ENCODE peak calls at places on chromosomes 11 and 22, in six cellular contexts. B is right atrium auricular region; A is upper lobe of left lung; E is tibial artery; N is CD4-positive, alpha-beta T cell; K is left lung. R is an unnamed sample.

GRCh38 chr11:118908931-118909618 is 16.7 kb downstream of the BCL9L start:
- DNase-seq in B (no peak), A (peak), K (peak), E (peak), N (peak), R (no peak)

GRCh38 chr22:48765595-48765994 is 1062.1 kb downstream of the BRD1 start:
- DNase-seq in E (no peak), N (no peak), B (peak), K (peak), A (peak), R (no peak)

GRCh38 chr11:11010624-11011127 is 152.8 kb upstream of the ZBED5 start:
- DNase-seq in E (peak), B (peak), K (no peak), N (no peak), A (peak), R (no peak)

GRCh38 chr11:86152006-86152862 is 83.3 kb upstream of the PICALM start:
- DNase-seq in E (no peak), N (no peak), A (no peak), B (no peak), K (no peak), R (no peak)

GRCh38 chr11:103532133-103532788 is 423.0 kb downstream of the DYNC2H1 start:
- DNase-seq in A (no peak), B (no peak), K (no peak), E (no peak), N (no peak), R (no peak)

GRCh38 chr11:114307524-114308203 is 11.5 kb downstream of the NNMT start:
- DNase-seq in A (peak), E (peak), B (peak), K (no peak), N (no peak), R (no peak)

GRCh38 chr11:129960216-129961214 is 42.1 kb downstream of the PRDM10 start:
- DNase-seq in N (no peak), B (no peak), A (no peak), K (no peak), E (no peak), R (no peak)

GRCh38 chr11:118820412-118821357 is 29.7 kb upstream of the DDX6 start:
- DNase-seq in B (peak), A (peak), N (no peak), K (peak), E (peak), R (no peak)

GRCh38 chr11:565921-566509 is 5.2 kb downstream of the RASSF7 start:
- DNase-seq in B (no peak), E (no peak), K (peak), N (no peak), A (no peak), R (no peak)

GRCh38 chr22:48065852-48066251 is 1303.4 kb downstream of the TBC1D22A start:
- DNase-seq in K (no peak), B (no peak), E (no peak), N (no peak), A (no peak), R (no peak)

GRCh38 chr11:69637601-69637955 is 3.4 kb upstream of the CCND1 start:
- DNase-seq in A (no peak), B (no peak), K (peak), E (no peak), N (no peak), R (no peak)

GRCh38 chr22:25797891-25798290 is 55.9 kb downstream of the MYO18B start:
- DNase-seq in A (no peak), E (no peak), K (no peak), N (no peak), B (no peak), R (no peak)

GRCh38 chr22:49358041-49358440 is 469.6 kb downstream of the BRD1 start:
- DNase-seq in N (no peak), B (no peak), E (no peak), K (no peak), A (no peak), R (no peak)

GRCh38 chr11:119584193-119585037 is 144.6 kb downstream of the NECTIN1 start:
- DNase-seq in E (peak), B (no peak), N (no peak), K (peak), A (no peak), R (no peak)

GRCh38 chr11:69073445-69073844 is 24.7 kb downstream of the TPCN2 start:
- DNase-seq in B (no peak), A (no peak), N (no peak), K (no peak), E (no peak), R (no peak)

GRCh38 chr22:41302016-41302767 is 867 bp downstream of the ZC3H7B start:
- DNase-seq in B (no peak), K (peak), N (peak), E (no peak), A (no peak), R (no peak)

GRCh38 chr22:24232124-24232523 is 12.8 kb downstream of the GGT5 start:
- DNase-seq in E (no peak), B (no peak), K (no peak), N (no peak), A (no peak), R (no peak)

GRCh38 chr11:12827929-12828812 is 153.9 kb downstream of the TEAD1 start:
- DNase-seq in B (no peak), A (peak), E (no peak), N (no peak), K (no peak), R (no peak)

GRCh38 chr22:28051787-28052356 is 132.8 kb upstream of the PITPNB start:
- DNase-seq in E (peak), K (no peak), A (peak), N (peak), B (peak), R (no peak)

GRCh38 chr11:135036488-135037297 is 624.7 kb upstream of the B3GAT1 start:
- DNase-seq in A (no peak), K (no peak), E (no peak), N (no peak), B (no peak), R (no peak)

GRCh38 chr11:28860898-28861297 is 752.7 kb downstream of the METTL15 start:
- DNase-seq in N (no peak), E (no peak), A (no peak), B (no peak), K (no peak), R (no peak)

GRCh38 chr22:32307617-32308016 is 50.0 kb upstream of the RFPL3 start:
- DNase-seq in E (no peak), N (no peak), K (no peak), B (no peak), A (no peak), R (no peak)

GRCh38 chr11:2591805-2592204 is 108.0 kb downstream of the KCNQ1OT1 start:
- DNase-seq in N (no peak), A (no peak), E (no peak), B (no peak), K (peak), R (peak)

GRCh38 chr11:91421586-91421985 is 803.0 kb upstream of the FAT3 start:
- DNase-seq in A (no peak), E (no peak), K (no peak), B (no peak), N (no peak), R (no peak)

DNA sequence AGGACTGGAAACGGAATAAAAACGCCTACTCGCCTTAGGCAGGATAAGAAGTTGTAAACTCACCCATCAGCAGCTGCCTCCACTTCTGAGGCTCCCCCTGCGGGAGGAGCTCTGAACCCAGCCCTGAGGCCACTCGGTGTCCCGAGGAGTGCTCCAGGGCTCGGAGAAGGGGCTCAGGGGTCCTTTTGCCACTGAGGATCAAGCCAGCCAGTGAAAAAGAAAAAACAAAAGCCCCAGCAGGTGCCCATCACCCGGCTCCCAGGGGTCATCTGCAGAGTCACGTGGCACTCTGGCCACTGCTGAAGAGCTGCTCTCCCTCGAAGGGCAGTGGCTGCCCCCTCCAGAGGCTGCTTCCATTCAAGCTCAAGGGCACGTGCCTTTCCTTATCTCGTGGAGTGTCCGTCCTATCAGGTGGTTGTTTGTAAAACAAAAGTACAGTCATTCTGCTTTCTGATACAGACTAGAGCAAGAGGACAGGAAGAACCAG is 29.0 kb downstream of the NUP50 start:
- DNase-seq in N (no peak), A (peak), E (no peak), B (no peak), K (peak), R (no peak)
- TF ChIP-seq CTCF in N (no peak), A (no peak), E (no peak), B (no peak), K (no peak), R (no peak)

GRCh38 chr22:37319469-37319868 is 37.2 kb downstream of the CYTH4 start:
- DNase-seq in E (no peak), K (no peak), B (no peak), A (no peak), N (no peak), R (no peak)

GRCh38 chr22:37316875-37317371 is 34.6 kb downstream of the CYTH4 start:
- DNase-seq in K (peak), E (peak), N (peak), A (peak), B (peak), R (peak)

GRCh38 chr22:37317698-37318210 is 35.4 kb downstream of the CYTH4 start:
- DNase-seq in A (no peak), N (no peak), B (no peak), K (peak), E (no peak), R (no peak)

GRCh38 chr22:37316405-37316804 is 34.1 kb downstream of the CYTH4 start:
- DNase-seq in B (no peak), N (no peak), E (no peak), K (peak), A (no peak), R (no peak)

GRCh38 chr22:37318255-37319109 is 36.2 kb downstream of the CYTH4 start:
- DNase-seq in K (peak), N (no peak), A (no peak), B (no peak), E (no peak), R (no peak)
- TF ChIP-seq CTCF in K (no peak), N (no peak), A (no peak), B (no peak), E (no peak), R (no peak)

GRCh38 chr11:75597636-75598035 is 35.6 kb downstream of the SERPINH1 start:
- DNase-seq in A (no peak), E (no peak), B (no peak), N (no peak), K (no peak), R (no peak)
- TF ChIP-seq CTCF in A (no peak), E (no peak), B (no peak), N (no peak), K (peak), R (peak)

DNA sequence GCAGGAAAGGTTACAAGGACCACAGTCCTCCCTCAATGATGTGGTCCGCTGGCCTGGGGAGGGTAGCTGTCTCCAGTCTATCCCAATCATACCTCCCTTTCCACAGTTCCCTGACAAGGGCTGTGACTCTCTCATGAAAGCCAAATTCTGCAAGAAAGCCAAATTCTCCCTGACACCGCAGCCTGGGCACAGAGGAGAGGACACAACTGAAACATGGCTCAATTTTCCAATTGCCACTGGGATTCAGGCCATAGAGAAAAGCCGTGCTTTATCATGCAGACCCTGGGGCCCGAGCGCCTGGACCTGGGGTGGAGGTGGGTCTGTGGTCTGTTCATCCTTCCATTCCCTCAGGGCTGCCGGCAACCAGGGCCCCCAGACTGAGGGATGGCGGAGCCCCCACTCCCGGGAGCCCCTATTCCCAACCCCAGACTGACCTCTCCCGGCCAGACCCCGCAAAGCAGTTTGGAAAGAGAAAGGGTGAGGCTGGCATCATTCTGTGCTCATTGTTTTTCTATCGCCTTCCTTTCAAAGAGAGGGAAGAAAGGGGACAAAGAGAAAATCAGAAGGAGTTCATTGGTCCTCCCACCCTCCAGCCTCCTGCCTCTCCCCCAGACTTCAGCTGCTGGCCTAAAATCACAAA is 239.5 kb downstream of the BUD13 start:
- DNase-seq in N (no peak), E (no peak), B (no peak), A (no peak), K (no peak), R (no peak)
- TF ChIP-seq CTCF in N (no peak), E (no peak), B (no peak), A (no peak), K (no peak), R (no peak)

GRCh38 chr11:132123854-132124835 is 753.7 kb downstream of the NTM start:
- DNase-seq in E (no peak), K (no peak), N (no peak), B (no peak), A (no peak), R (no peak)
- TF ChIP-seq CTCF in E (no peak), K (no peak), N (no peak), B (no peak), A (no peak), R (no peak)

GRCh38 chr11:39361557-39361956 is 2097.9 kb downstream of the LRRC4C start:
- DNase-seq in E (no peak), K (no peak), N (no peak), B (no peak), A (no peak), R (no peak)
- TF ChIP-seq CTCF in E (no peak), K (no peak), N (no peak), B (no peak), A (no peak), R (no peak)

GRCh38 chr11:65743928-65744698 is 23.5 kb upstream of the RNASEH2C start:
- DNase-seq in N (no peak), A (peak), B (no peak), E (no peak), K (no peak), R (peak)
- TF ChIP-seq CTCF in N (no peak), A (no peak), B (no peak), E (no peak), K (no peak), R (no peak)